ENCODE peak calls at places on chromosomes 13 and 19, in six cellular contexts. F is H1, A is mesenchymal stem cell, R is IMR-90, X is neuronal stem cell, B is trophoblast cell. W is an unnamed sample.

GRCh38 chr13:46675016-46675415 is 121.9 kb downstream of the ESD start:
- DNase-seq in F (no peak), A (no peak), R (no peak), X (no peak), B (no peak), W (no peak)

GRCh38 chr19:45526143-45526542 is 18.9 kb downstream of the VASP start:
- DNase-seq in F (peak; percentile 85), A (peak; percentile 77), R (peak; percentile 55), X (peak; percentile 68), B (no peak), W (peak; percentile 92)

GRCh38 chr19:34480971-34481821 is at the start of gene WTIP:
- DNase-seq in F (peak; percentile 88), A (peak; percentile 87), R (peak; percentile 88), X (peak; percentile 89), B (peak; percentile 44), W (peak; percentile 95)

GRCh38 chr19:19259741-19260140 is 13.4 kb downstream of the TM6SF2 start:
- DNase-seq in F (peak; percentile 64), A (peak; percentile 32), R (peak; percentile 11), X (no peak), B (no peak), W (peak; percentile 84)

GRCh38 chr19:38055040-38055439 is 148.0 kb downstream of the SIPA1L3 start:
- DNase-seq in F (peak; percentile 57), A (no peak), R (no peak), X (no peak), B (no peak), W (peak; percentile 41)

GRCh38 chr13:30920162-30920561 is 12.3 kb upstream of the TEX26 start:
- DNase-seq in F (no peak), A (no peak), R (no peak), X (no peak), B (no peak), W (no peak)

GRCh38 chr13:97834255-97834654 is 119.2 kb upstream of the IPO5 start:
- DNase-seq in F (no peak), A (no peak), R (no peak), X (no peak), B (no peak), W (no peak)

GRCh38 chr19:58330458-58330857 is 3.7 kb downstream of the ZSCAN22 start:
- DNase-seq in F (no peak), A (peak; percentile 82), R (peak; percentile 76), X (no peak), B (no peak), W (peak; percentile 50)

GRCh38 chr19:29623726-29624488 is 17.8 kb downstream of the POP4 start:
- DNase-seq in F (no peak), A (no peak), R (no peak), X (no peak), B (no peak), W (no peak)

GRCh38 chr13:74132152-74132767 is 1.9 kb downstream of the KLF12 start:
- DNase-seq in F (no peak), A (peak; percentile 48), R (peak; percentile 39), X (no peak), B (no peak), W (no peak)

GRCh38 chr19:31054430-31054829 is 294.8 kb downstream of the TSHZ3 start:
- DNase-seq in F (peak; percentile 62), A (peak; percentile 80), R (peak; percentile 83), X (peak; percentile 40), B (peak; percentile 8), W (peak; percentile 92)

GRCh38 chr19:50387176-50387867 is 3.2 kb downstream of the POLD1 start:
- DNase-seq in F (no peak), A (peak; percentile 69), R (peak; percentile 63), X (no peak), B (peak; percentile 25), W (no peak)

DNA sequence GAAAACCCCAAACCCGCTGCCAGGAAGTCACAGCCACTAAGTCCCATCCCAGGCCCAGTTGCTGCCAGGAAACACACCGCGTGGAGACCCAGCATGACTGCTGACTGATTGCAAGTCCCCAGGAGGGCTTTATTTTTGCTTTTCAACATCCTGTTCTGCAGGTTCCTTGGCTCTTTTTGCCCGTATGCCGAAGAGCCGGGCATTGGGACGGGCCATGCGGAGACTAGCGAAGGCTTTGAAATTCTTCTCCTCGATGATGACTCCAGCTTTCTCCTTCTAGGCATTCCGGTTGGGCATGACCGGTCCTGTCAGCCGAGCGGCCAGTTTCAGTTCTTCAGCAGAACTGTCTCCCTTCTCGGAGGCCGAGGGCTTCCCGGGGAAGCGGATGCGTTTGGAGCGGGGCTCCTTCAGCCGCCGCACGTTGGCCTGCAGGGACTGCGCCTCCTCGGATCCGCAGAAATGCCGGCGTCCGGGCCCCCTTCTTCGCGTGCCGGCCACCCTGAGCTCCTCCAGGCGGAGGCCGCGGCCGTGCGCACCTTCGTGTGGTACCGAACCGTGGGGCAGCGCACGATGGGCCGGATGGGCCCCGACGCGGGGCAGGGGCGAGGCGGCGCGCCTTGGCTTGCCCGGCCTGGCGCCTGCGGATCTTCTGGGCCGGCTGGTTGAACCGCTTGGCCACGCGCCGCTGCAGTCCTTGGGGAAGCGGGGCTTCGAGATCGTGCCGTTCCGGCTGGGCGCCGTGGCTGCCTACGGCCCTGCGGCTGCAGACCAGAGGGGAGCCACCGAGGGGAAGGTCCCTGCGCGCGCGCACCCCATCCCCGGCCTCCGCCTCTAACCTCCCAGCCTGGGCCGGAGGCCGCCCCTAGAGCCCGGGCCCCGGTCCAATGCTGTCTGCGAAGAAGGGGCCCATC is 15.2 kb downstream of the ZSCAN5C start:
- DNase-seq in F (peak; percentile 79), A (no peak), R (peak; percentile 4), X (no peak), B (peak; percentile 56), W (peak; percentile 74)
- H3K4me3 ChIP-seq in F (peak overlapping the region; percentile 50), A (no peak overlapping the region), R (no peak overlapping the region), X (no peak overlapping the region), B (peak overlapping the region; percentile 25), W (no peak overlapping the region)

GRCh38 chr13:24207841-24208240 is 47.3 kb downstream of the SPATA13 start:
- DNase-seq in F (no peak), A (no peak), R (no peak), X (no peak), B (no peak), W (no peak)
- H3K4me2 ChIP-seq in F (no peak overlapping the region), A (no peak overlapping the region), R (no peak overlapping the region), X (no peak overlapping the region), B (no peak overlapping the region), W (no peak overlapping the region)

DNA sequence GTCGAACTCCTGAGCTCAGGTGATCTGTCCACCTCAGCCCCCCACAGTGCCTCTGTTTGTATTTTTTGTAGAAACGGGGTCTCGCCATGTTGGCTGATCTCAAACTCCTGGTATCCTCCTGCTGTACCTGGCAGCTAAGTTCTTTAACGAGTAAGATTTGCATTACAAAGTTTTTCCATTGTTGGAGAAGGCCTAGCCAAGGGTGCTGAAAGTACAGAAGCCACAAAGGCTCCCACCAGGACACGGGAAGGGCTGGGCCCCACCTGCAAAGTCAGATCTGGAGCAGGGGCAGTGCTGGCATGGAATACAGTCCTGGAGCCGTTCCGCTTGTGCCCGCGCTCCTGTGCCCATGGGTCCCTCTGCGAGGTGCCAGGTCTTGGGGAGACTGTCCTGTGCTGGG is 12.1 kb downstream of the FZR1 start:
- DNase-seq in F (no peak), A (no peak), R (no peak), X (no peak), B (no peak), W (no peak)
- H3K18ac ChIP-seq in F (peak overlapping the region; percentile 76), A (no peak overlapping the region), R (no peak overlapping the region), X (no peak overlapping the region), B (no peak overlapping the region), W (no peak overlapping the region)

DNA sequence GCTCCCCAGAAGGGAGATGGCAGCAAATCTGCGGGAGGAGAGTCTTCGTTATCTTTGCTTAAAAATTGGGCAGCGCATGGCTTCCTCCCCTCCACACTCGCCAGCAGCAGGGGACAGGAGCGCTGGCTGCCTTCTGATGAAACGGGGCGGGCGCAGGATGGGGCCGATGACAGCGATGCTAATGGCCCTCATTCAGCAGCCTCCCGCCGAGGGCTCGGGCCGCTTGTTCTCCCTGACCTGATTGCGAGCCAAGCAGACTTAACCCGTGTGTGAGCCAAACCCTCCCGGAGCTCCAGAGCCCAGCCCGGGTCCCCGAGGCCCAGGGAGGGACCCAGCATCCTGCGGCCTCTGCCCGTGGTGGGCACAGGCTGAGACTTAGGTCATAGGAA is 90.3 kb downstream of the KDM4B start:
- DNase-seq in F (no peak), A (no peak), R (no peak), X (no peak), B (no peak), W (no peak)
- H3K4me3 ChIP-seq in F (no peak overlapping the region), A (no peak overlapping the region), R (no peak overlapping the region), X (no peak overlapping the region), B (no peak overlapping the region), W (no peak overlapping the region)

DNA sequence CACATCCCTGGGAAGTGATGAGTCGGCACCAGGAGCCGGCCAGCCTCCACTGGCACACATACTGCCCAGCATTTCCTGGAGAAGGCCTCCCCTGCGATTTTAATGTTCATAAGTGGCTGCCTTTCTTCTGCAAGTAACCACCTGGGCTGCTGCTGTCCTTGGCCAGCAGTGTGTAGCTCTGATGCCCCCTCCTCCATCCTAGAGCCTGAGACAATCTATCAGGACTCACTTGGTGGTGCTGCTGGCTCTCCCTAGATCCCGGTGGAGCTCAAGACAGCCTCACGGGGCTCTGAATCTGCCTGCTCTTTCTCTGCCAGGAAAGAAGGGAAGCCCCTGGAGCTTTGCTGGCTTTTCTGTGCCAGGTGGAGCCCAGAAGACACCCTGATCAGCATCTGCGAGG is 122.5 kb downstream of the ZDHHC20 start:
- DNase-seq in F (no peak), A (no peak), R (no peak), X (no peak), B (no peak), W (no peak)
- H3K4me2 ChIP-seq in F (no peak overlapping the region), A (no peak overlapping the region), R (no peak overlapping the region), X (no peak overlapping the region), B (no peak overlapping the region), W (no peak overlapping the region)

GRCh38 chr19:52028780-52029123 is 573 bp upstream of the ZNF614 start:
- DNase-seq in F (no peak), A (no peak), R (no peak), X (no peak), B (no peak), W (no peak)

GRCh38 chr19:52034051-52034728 is 6.0 kb upstream of the ZNF614 start:
- DNase-seq in F (no peak), A (peak; percentile 25), R (peak; percentile 8), X (no peak), B (no peak), W (peak; percentile 55)

GRCh38 chr19:52028027-52028779 is at the start of gene ZNF614:
- DNase-seq in F (peak; percentile 95), A (peak; percentile 92), R (peak; percentile 86), X (peak; percentile 79), B (peak; percentile 84), W (peak; percentile 94)
- H3K18ac ChIP-seq in F (peak within 1 kb of the TSS; percentile 98), A (peak within 1 kb of the TSS; percentile 97), R (peak within 1 kb of the TSS; percentile 82), X (peak within 1 kb of the TSS; percentile 96), B (peak within 1 kb of the TSS; percentile 86), W (peak within 1 kb of the TSS; percentile 47)

DNA sequence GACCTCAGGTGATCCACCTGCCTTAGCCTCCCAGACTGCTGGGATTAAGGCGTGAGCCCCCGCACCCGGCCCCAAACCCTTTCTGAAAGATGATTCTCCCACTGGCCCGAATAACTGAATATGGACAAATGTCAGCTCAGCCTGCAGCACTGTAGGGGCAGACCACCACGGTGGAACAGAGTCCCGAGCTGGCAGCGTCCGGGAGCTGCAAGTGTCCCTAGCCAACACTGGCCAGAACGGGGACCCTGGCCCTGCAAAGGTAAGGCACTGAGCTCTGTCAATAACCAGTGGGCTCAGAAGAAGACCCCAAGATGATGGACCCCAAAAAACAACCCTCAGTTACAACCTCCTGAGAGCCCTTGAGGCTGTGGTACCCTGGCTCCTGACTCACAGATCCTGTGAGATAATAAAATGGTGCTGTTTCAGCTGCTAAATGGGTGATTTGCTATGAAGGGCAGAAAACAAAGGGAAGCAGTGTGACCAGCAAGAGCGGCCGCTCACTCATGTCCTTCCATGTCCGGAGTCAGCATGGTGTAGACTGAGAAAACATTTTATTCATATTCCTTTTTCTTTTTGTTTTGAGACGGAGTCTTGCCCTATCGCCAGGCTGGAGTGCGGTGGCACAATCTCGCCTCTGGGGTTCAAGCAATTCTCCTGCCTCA is 1.6 kb downstream of the LSM7 start:
- DNase-seq in F (no peak), A (no peak), R (no peak), X (no peak), B (no peak), W (peak; percentile 14)
- H3K4me3 ChIP-seq in F (no peak overlapping the region), A (no peak overlapping the region), R (no peak overlapping the region), X (peak overlapping the region; percentile 56), B (no peak overlapping the region), W (no peak overlapping the region)